ENCODE peak calls at places on chromosomes 12 and 14, in four cellular contexts. One of them, this sample, is unnamed.

GRCh38 chr12:27505124-27505523 is 18.9 kb upstream of the PPFIBP1 start:
- DNase-seq in right cardiac atrium: no peak
- DNase-seq in pons: no peak
- DNase-seq in cardiac fibroblast: peak; percentile 62
- DNase-seq in this sample: no peak

GRCh38 chr12:47905313-47905730 is 528 bp upstream of the VDR start:
- DNase-seq in cardiac fibroblast: no peak
- DNase-seq in right cardiac atrium: peak; percentile 54
- DNase-seq in pons: no peak
- DNase-seq in this sample: peak; percentile 12

GRCh38 chr12:93773122-93773871 is 96.1 kb downstream of the CRADD start:
- DNase-seq in cardiac fibroblast: peak; percentile 64
- DNase-seq in right cardiac atrium: no peak
- DNase-seq in pons: no peak
- DNase-seq in this sample: no peak

GRCh38 chr14:56145965-56146364 is 27.8 kb downstream of the PELI2 start:
- DNase-seq in right cardiac atrium: no peak
- DNase-seq in cardiac fibroblast: peak; percentile 69
- DNase-seq in pons: no peak
- DNase-seq in this sample: no peak

GRCh38 chr12:32964981-32965585 is 68.5 kb upstream of the PKP2 start:
- DNase-seq in pons: no peak
- DNase-seq in right cardiac atrium: no peak
- DNase-seq in cardiac fibroblast: no peak
- DNase-seq in this sample: no peak

GRCh38 chr12:124030510-124030909 is 57.5 kb downstream of the ZNF664 start:
- DNase-seq in right cardiac atrium: peak; percentile 29
- DNase-seq in cardiac fibroblast: peak; percentile 83
- DNase-seq in pons: no peak
- DNase-seq in this sample: no peak

GRCh38 chr14:67857778-67858350 is 38.3 kb downstream of the RAD51B start:
- DNase-seq in right cardiac atrium: no peak
- DNase-seq in pons: no peak
- DNase-seq in cardiac fibroblast: no peak
- DNase-seq in this sample: no peak

GRCh38 chr12:111094157-111094772 is 173.9 kb upstream of the MYL2 start:
- DNase-seq in cardiac fibroblast: no peak
- DNase-seq in pons: no peak
- DNase-seq in right cardiac atrium: no peak
- DNase-seq in this sample: no peak

GRCh38 chr14:20606190-20606901 is 15.2 kb upstream of the RNASE12 start:
- DNase-seq in right cardiac atrium: peak; percentile 18
- DNase-seq in pons: peak; percentile 47
- DNase-seq in cardiac fibroblast: peak; percentile 64
- DNase-seq in this sample: no peak

GRCh38 chr12:64544796-64545382 is 65.4 kb upstream of the RASSF3 start:
- DNase-seq in cardiac fibroblast: no peak
- DNase-seq in right cardiac atrium: no peak
- DNase-seq in pons: peak; percentile 26
- DNase-seq in this sample: no peak

GRCh38 chr12:48045061-48045846 is 41.0 kb upstream of the COL2A1 start:
- DNase-seq in cardiac fibroblast: no peak
- DNase-seq in pons: no peak
- DNase-seq in right cardiac atrium: no peak
- DNase-seq in this sample: no peak

GRCh38 chr12:120388711-120389431 is 19.9 kb upstream of the MSI1 start:
- DNase-seq in cardiac fibroblast: no peak
- DNase-seq in pons: peak; percentile 26
- DNase-seq in right cardiac atrium: no peak
- DNase-seq in this sample: no peak

This sample was measured in NCI-H2171.